ENCODE peak calls at places on chromosomes 16 and 17, in ten cellular contexts. K is GM23248, Q is K562, N is heart left ventricle, A is small intestine, W is lung, I is Panc1, E is left lung, M is spleen, L is tibial artery. H is an unnamed sample.

GRCh38 chr17:80960037-80960796 is 31.4 kb upstream of the CHMP6 start:
- DNase-seq in K (no peak), Q (no peak), N (no peak), A (no peak), W (no peak), I (no peak), E (no peak), M (peak), L (no peak), H (no peak)

GRCh38 chr16:15737140-15737644 is 87.1 kb downstream of the NDE1 start:
- DNase-seq in K (no peak), Q (no peak), N (no peak), A (no peak), W (no peak), I (no peak), E (no peak), M (no peak), L (no peak), H (no peak)

GRCh38 chr16:4218202-4218601 is 23.7 kb downstream of the SRL start:
- DNase-seq in K (no peak), Q (no peak), N (peak), A (no peak), W (peak), I (no peak), E (peak), M (no peak), L (no peak), H (no peak)

GRCh38 chr16:2205967-2206313 is 686 bp downstream of the MLST8 start:
- DNase-seq in K (peak), Q (no peak), N (no peak), A (no peak), W (no peak), I (no peak), E (peak), M (peak), L (peak), H (no peak)

GRCh38 chr17:79747508-79748295 is 17.0 kb downstream of the ENPP7 start:
- DNase-seq in K (peak), Q (no peak), N (no peak), A (no peak), W (no peak), I (no peak), E (no peak), M (no peak), L (no peak), H (no peak)

GRCh38 chr16:57167951-57168350 is 17.9 kb downstream of the PSME3IP1 start:
- DNase-seq in K (peak), Q (peak), N (no peak), A (peak), W (no peak), I (no peak), E (no peak), M (no peak), L (no peak), H (no peak)

GRCh38 chr17:1515640-1516402 is 591 bp downstream of the INPP5K start:
- DNase-seq in K (peak), Q (peak), N (peak), A (peak), W (peak), I (peak), E (peak), M (no peak), L (peak), H (peak)

GRCh38 chr16:50265260-50265659 is 1.1 kb upstream of the ADCY7 start:
- DNase-seq in K (peak), Q (peak), N (peak), A (peak), W (no peak), I (no peak), E (peak), M (peak), L (peak), H (no peak)

GRCh38 chr17:40958086-40958953 is 8.4 kb downstream of the KRT39 start:
- DNase-seq in K (no peak), Q (no peak), N (no peak), A (no peak), W (peak), I (no peak), E (no peak), M (no peak), L (no peak), H (no peak)

DNA sequence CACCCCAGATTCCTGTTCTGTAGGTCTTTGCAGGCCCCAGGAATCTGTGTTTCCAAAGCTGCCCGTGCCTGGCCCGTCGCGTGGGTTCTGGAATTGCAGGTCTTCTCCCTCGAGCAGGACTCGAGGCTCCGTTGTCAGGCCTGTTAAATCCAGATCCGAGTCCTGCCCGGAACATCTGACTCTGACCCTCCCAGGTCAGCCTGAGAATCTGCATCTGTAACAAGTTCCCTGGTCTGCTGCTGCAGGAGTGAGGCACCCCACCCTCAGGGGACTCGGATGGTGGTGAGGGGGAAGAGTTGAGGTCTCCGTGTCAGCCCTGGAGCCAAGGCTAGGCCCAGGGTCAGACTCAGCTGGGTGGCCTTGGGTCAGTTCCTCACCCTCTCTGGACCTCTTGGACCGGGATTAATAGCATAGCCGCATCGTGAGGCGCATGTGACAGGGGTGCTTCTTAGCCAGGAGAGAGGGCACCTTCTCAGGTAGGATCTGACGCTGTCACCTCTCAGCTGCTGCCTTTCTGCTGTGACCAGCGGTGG is 8.8 kb downstream of the SPIRE2 start:
- DNase-seq in K (no peak), Q (no peak), N (no peak), A (no peak), W (no peak), I (no peak), E (no peak), M (no peak), L (no peak), H (no peak)
- H3K27ac ChIP-seq in K (no peak), Q (no peak), N (no peak), A (peak), W (no peak), I (no peak), E (no peak), M (no peak), L (no peak), H (peak)

DNA sequence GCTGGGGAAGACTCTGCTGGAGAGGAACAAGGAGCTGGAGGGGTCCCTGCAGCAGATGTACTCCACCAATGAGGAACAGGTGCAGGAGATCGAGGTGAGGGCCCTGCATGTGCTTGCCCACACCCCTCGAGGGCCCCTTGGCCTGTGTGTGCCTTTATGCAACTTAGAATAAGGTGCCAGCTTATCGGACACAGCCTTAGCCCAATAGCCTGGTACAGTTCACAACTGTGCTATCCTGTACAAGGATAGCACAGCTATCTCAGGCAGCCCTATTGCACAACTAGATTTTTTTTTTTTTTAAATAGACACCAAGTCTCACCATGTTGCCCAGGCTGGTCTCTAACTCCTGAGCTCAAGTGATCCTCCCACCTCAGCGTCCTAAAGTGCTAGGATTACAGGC is 12.1 kb downstream of the CDR2L start:
- DNase-seq in K (no peak), Q (no peak), N (no peak), A (no peak), W (no peak), I (no peak), E (no peak), M (no peak), L (no peak), H (no peak)
- H3K27ac ChIP-seq in K (no peak), Q (no peak), N (no peak), A (no peak), W (no peak), I (no peak), E (no peak), M (no peak), L (no peak), H (no peak)

GRCh38 chr17:30334421-30334820 is 564 bp upstream of the TMIGD1 start:
- DNase-seq in K (no peak), Q (no peak), N (no peak), A (no peak), W (no peak), I (no peak), E (no peak), M (no peak), L (no peak), H (no peak)

GRCh38 chr17:30336369-30337171 is 2.7 kb upstream of the TMIGD1 start:
- DNase-seq in K (peak), Q (peak), N (no peak), A (peak), W (peak), I (peak), E (no peak), M (no peak), L (no peak), H (no peak)

GRCh38 chr17:30340957-30341356 is 7.1 kb upstream of the TMIGD1 start:
- DNase-seq in K (no peak), Q (no peak), N (no peak), A (no peak), W (no peak), I (no peak), E (no peak), M (no peak), L (no peak), H (no peak)

GRCh38 chr17:30333503-30334240 is at the start of gene TMIGD1:
- DNase-seq in K (no peak), Q (no peak), N (no peak), A (no peak), W (no peak), I (no peak), E (no peak), M (no peak), L (no peak), H (no peak)

GRCh38 chr17:30337393-30337999 is 3.6 kb upstream of the TMIGD1 start:
- DNase-seq in K (no peak), Q (no peak), N (no peak), A (no peak), W (no peak), I (no peak), E (no peak), M (no peak), L (no peak), H (no peak)
- H3K27ac ChIP-seq in K (no peak), Q (no peak), N (no peak), A (no peak), W (no peak), I (no peak), E (no peak), M (peak), L (no peak), H (no peak)

GRCh38 chr16:85716680-85717038 is 27.9 kb upstream of the GINS2 start:
- DNase-seq in K (no peak), Q (no peak), N (no peak), A (no peak), W (no peak), I (no peak), E (no peak), M (no peak), L (no peak), H (no peak)

GRCh38 chr16:85717393-85718152 is 28.8 kb upstream of the GINS2 start:
- DNase-seq in K (peak), Q (peak), N (peak), A (peak), W (peak), I (no peak), E (no peak), M (peak), L (peak), H (peak)

GRCh38 chr16:85718682-85719081 is 29.9 kb upstream of the GINS2 start:
- DNase-seq in K (peak), Q (peak), N (no peak), A (peak), W (no peak), I (no peak), E (no peak), M (no peak), L (no peak), H (no peak)

GRCh38 chr16:85719605-85720318 is 31.0 kb upstream of the GINS2 start:
- DNase-seq in K (no peak), Q (no peak), N (no peak), A (no peak), W (no peak), I (no peak), E (no peak), M (no peak), L (no peak), H (no peak)

GRCh38 chr16:85718153-85718477 is 29.4 kb upstream of the GINS2 start:
- DNase-seq in K (no peak), Q (no peak), N (no peak), A (no peak), W (no peak), I (no peak), E (no peak), M (no peak), L (no peak), H (no peak)
- H3K27ac ChIP-seq in K (no peak), Q (no peak), N (no peak), A (no peak), W (no peak), I (no peak), E (no peak), M (no peak), L (no peak), H (no peak)

GRCh38 chr17:38748329-38749221 is at the start of gene PCGF2:
- DNase-seq in K (peak), Q (peak), N (peak), A (peak), W (peak), I (no peak), E (peak), M (peak), L (peak), H (peak)

GRCh38 chr17:38746893-38747384 is 1.2 kb downstream of the PCGF2 start:
- DNase-seq in K (peak), Q (no peak), N (no peak), A (no peak), W (no peak), I (no peak), E (no peak), M (no peak), L (no peak), H (no peak)

GRCh38 chr17:38749222-38750043 is 1.3 kb upstream of the PCGF2 start:
- DNase-seq in K (peak), Q (peak), N (peak), A (peak), W (peak), I (no peak), E (peak), M (peak), L (peak), H (peak)

GRCh38 chr17:38746004-38746892 is 1.9 kb downstream of the PCGF2 start:
- DNase-seq in K (no peak), Q (no peak), N (no peak), A (no peak), W (no peak), I (no peak), E (no peak), M (no peak), L (no peak), H (no peak)

GRCh38 chr17:38747385-38748328 is 479 bp downstream of the PCGF2 start:
- DNase-seq in K (peak), Q (peak), N (peak), A (no peak), W (no peak), I (no peak), E (no peak), M (no peak), L (no peak), H (no peak)
- H3K27ac ChIP-seq in K (no peak), Q (peak), N (peak), A (peak), W (peak), I (peak), E (peak), M (peak), L (peak), H (peak)

GRCh38 chr17:73089322-73089721 is 3.2 kb downstream of the SLC39A11 start:
- DNase-seq in K (no peak), Q (no peak), N (no peak), A (no peak), W (no peak), I (no peak), E (no peak), M (no peak), L (no peak), H (no peak)
- H3K27ac ChIP-seq in K (no peak), Q (no peak), N (no peak), A (no peak), W (no peak), I (peak), E (no peak), M (no peak), L (peak), H (peak)

DNA sequence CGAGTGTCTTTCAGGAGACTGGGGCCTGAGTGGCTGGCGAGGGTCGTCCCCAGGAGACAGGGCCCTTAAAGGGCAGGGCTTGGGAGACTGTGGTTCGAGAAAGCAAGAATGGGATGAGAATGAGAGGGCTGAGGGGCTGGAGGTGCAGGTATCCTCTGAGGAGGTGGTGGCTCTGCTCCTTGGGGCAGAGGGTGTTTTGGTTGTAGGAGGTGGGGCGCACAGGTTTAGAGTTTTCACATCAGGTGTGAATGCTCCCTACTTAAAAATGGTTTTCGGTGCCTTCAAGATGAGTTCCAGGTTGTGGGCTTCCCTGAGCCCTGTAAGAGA is 430 bp downstream of the BCAS3 start:
- DNase-seq in K (no peak), Q (no peak), N (no peak), A (no peak), W (no peak), I (no peak), E (no peak), M (no peak), L (no peak), H (no peak)
- H3K27ac ChIP-seq in K (peak), Q (peak), N (peak), A (peak), W (peak), I (peak), E (peak), M (peak), L (peak), H (peak)

GRCh38 chr16:29030086-29030840 is 45.4 kb downstream of the LAT start:
- DNase-seq in K (no peak), Q (no peak), N (no peak), A (no peak), W (no peak), I (no peak), E (no peak), M (no peak), L (no peak), H (no peak)
- H3K27ac ChIP-seq in K (no peak), Q (no peak), N (no peak), A (no peak), W (no peak), I (no peak), E (no peak), M (no peak), L (no peak), H (no peak)